ENCODE peak calls at places on chromosome 13, in four cellular contexts. E, O, D and F are unnamed samples.

GRCh38 chr13:40562975-40563349 is 103.5 kb downstream of the FOXO1 start:
- DNase-seq in E (no peak), O (no peak), D (no peak), F (no peak)

GRCh38 chr13:110490009-110490770 is 71.3 kb downstream of the RAB20 start:
- DNase-seq in O (no peak), D (no peak), E (no peak), F (no peak)

GRCh38 chr13:43127103-43127817 is 103.9 kb downstream of the DNAJC15 start:
- DNase-seq in O (no peak), D (no peak), E (no peak), F (no peak)

GRCh38 chr13:31747271-31747670 is 7.9 kb downstream of the RXFP2 start:
- DNase-seq in E (no peak), D (no peak), O (no peak), F (no peak)

GRCh38 chr13:111186305-111186930 is 71.3 kb downstream of the ARHGEF7 start:
- DNase-seq in E (no peak), D (no peak), O (no peak), F (no peak)

GRCh38 chr13:32824671-32825070 is 191.6 kb upstream of the KL start:
- DNase-seq in O (peak), D (no peak), E (no peak), F (no peak)

GRCh38 chr13:21735621-21736401 is 64.9 kb downstream of the FGF9 start:
- DNase-seq in O (no peak), D (no peak), E (no peak), F (no peak)

GRCh38 chr13:99374994-99375805 is 68.0 kb upstream of the GPR183 start:
- DNase-seq in O (no peak), E (no peak), D (no peak), F (no peak)

GRCh38 chr13:75860935-75861334 is 224.8 kb downstream of the LMO7 start:
- DNase-seq in D (no peak), O (peak), E (no peak), F (no peak)

GRCh38 chr13:61144834-61145593 is 270.6 kb downstream of the PCDH20 start:
- DNase-seq in O (no peak), E (no peak), D (no peak), F (no peak)

DNA sequence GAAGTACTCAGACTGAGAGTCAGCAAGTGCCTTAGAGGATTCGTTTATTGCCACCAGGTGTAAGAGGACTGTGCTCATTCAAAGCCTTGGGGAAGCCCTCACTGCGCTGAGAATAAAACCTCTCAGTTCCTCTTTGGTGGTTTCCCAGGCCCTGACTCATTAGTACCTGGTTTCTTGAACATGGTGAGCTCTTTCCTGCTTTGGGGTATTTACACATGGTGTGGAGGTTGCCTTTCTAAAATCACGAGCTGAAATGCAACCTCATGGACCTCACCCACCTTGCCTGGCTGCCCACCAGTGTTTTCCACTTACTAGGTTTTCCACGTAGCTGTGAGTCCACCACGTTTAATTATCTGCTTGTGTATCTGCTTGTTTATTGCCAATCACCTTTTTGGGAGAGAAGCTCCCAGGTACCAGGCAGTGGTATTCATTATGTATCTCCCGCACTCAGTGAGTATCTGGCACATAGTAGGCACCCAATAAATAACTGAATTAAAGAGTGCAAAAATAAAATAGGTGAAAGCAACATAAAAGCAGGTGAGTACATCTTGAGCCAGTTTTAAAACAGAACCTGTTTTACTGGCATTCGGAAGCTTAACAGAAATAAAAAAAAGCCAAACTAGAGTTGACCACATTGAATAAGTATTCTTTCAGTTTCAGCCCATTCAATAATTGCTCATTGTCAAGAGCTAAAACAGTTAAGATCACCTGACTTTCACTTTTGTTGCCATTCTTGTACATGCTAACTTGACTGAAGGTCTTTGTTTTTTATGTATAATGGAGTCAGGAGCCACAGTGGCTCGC is 533.0 kb downstream of the MYO16 start:
- DNase-seq in D (peak), E (no peak), O (no peak), F (no peak)
- TF ChIP-seq FOS in D (no peak), E (no peak), O (no peak), F (no peak)

GRCh38 chr13:67308004-67308772 is 78.1 kb upstream of the PCDH9 start:
- DNase-seq in D (no peak), O (no peak), E (no peak), F (no peak)
- TF ChIP-seq FOS in D (no peak), O (no peak), E (no peak), F (no peak)

GRCh38 chr13:49279112-49279511 is 31.4 kb downstream of the CDADC1 start:
- DNase-seq in D (no peak), O (no peak), E (no peak), F (no peak)

DNA sequence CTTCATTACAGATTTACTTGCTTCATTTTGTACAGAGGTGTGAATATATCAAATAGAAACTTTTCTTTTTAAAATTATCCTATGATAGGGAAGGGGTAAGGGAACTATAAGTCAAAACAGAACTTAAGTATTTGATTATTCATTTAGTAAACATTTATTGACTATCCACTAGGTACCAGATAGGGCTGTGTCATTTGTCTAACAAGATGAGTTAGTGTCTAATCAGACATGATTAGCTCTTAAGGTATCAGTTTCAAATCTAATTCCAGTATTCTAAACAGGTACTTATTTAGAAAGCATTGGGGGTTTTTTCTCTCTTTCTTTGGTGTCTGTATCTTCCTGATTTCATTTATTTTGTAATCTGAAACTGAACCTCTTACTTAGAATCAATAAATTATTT is 32.2 kb downstream of the CDADC1 start:
- DNase-seq in O (no peak), E (no peak), D (no peak), F (no peak)
- TF ChIP-seq FOS in O (no peak), E (no peak), D (no peak), F (no peak)

DNA sequence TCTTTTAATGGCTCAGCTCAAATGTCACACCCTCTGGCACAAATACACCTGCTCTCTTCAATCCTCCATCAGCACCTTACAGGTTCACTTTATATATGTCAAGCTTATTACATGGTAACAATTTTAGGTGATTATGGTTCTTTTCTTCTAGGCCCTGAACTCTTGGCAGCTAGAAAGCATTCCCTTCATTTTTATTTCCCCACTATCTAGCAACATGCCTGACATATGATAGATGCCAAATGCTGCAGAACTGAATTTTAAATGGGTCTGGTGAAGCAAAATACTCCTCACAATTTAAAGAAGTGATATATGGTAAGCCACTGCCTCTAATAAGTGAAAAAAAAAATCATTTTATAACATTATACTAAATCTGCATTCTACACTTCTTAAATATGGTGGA is 95.2 kb downstream of the USP12 start:
- DNase-seq in E (no peak), O (peak), D (no peak), F (no peak)
- TF ChIP-seq FOS in E (no peak), O (no peak), D (no peak), F (no peak)